ENCODE peak calls at places on chromosomes 2 and 18, in nine cellular contexts. E, H, L, O, X, J, Y, W and D are unnamed samples. For H3K27me3, the result is how much of the 10 kb centered on the place peaks cover.

GRCh38 chr2:199310654-199311275 is 147.0 kb downstream of the SATB2 start:
- DNase-seq in E (no peak), H (no peak), L (no peak), O (no peak), X (no peak), J (no peak), Y (no peak), W (no peak), D (no peak)

GRCh38 chr2:6080837-6081541 is 388.8 kb downstream of the SOX11 start:
- DNase-seq in E (no peak), H (no peak), L (no peak), O (no peak), X (no peak), J (no peak), Y (no peak), W (no peak), D (no peak)

GRCh38 chr18:46322411-46322891 is 218.3 kb downstream of the HAUS1 start:
- DNase-seq in E (no peak), H (no peak), L (no peak), O (no peak), X (no peak), J (no peak), Y (no peak), W (no peak), D (no peak)

GRCh38 chr18:75129717-75130477 is 79.0 kb downstream of the PTGR3 start:
- DNase-seq in E (no peak), H (no peak), L (peak), O (peak), X (no peak), J (no peak), Y (no peak), W (no peak), D (no peak)

GRCh38 chr18:3447035-3447894 is 2.7 kb upstream of the TGIF1 start:
- DNase-seq in E (no peak), H (peak), L (peak), O (peak), X (peak), J (peak), Y (peak), W (peak), D (no peak)

GRCh38 chr2:103506812-103507211 is 745.0 kb downstream of the TMEM182 start:
- DNase-seq in E (no peak), H (no peak), L (no peak), O (no peak), X (no peak), J (no peak), Y (no peak), W (no peak), D (no peak)

GRCh38 chr2:196449083-196449482 is 190.4 kb upstream of the CCDC150 start:
- DNase-seq in E (no peak), H (no peak), L (no peak), O (no peak), X (no peak), J (no peak), Y (no peak), W (no peak), D (no peak)

GRCh38 chr2:191401287-191401686 is 156.1 kb downstream of the MYO1B start:
- DNase-seq in E (peak), H (no peak), L (peak), O (no peak), X (no peak), J (no peak), Y (no peak), W (peak), D (no peak)

GRCh38 chr18:11154369-11154982 is 5.1 kb upstream of the PIEZO2 start:
- DNase-seq in E (peak), H (no peak), L (no peak), O (no peak), X (no peak), J (no peak), Y (no peak), W (peak), D (peak)

GRCh38 chr2:145541028-145541427 is 1021.1 kb upstream of the ZEB2 start:
- DNase-seq in E (no peak), H (no peak), L (no peak), O (no peak), X (no peak), J (no peak), Y (no peak), W (no peak), D (no peak)

GRCh38 chr2:133264951-133265949 is 303.0 kb downstream of the NCKAP5 start:
- DNase-seq in E (peak), H (peak), L (no peak), O (no peak), X (no peak), J (peak), Y (peak), W (no peak), D (no peak)

GRCh38 chr2:74221604-74222299 is 23.3 kb downstream of the MTHFD2 start:
- DNase-seq in E (no peak), H (no peak), L (no peak), O (no peak), X (no peak), J (no peak), Y (no peak), W (no peak), D (no peak)

GRCh38 chr2:219023045-219023605 is 18.2 kb downstream of the CFAP65 start:
- DNase-seq in E (no peak), H (no peak), L (no peak), O (no peak), X (no peak), J (peak), Y (no peak), W (no peak), D (no peak)

GRCh38 chr2:20674974-20675679 is 8.2 kb downstream of the GDF7 start:
- DNase-seq in E (no peak), H (peak), L (no peak), O (peak), X (no peak), J (peak), Y (peak), W (peak), D (peak)

GRCh38 chr2:64770781-64771334 is 117.1 kb upstream of the SERTAD2 start:
- DNase-seq in E (no peak), H (no peak), L (no peak), O (no peak), X (no peak), J (peak), Y (peak), W (peak), D (peak)

GRCh38 chr2:24304621-24305020 is 55.7 kb downstream of the ITSN2 start:
- DNase-seq in E (no peak), H (no peak), L (no peak), O (no peak), X (no peak), J (no peak), Y (no peak), W (peak), D (no peak)

GRCh38 chr2:227160164-227160563 is 3.8 kb downstream of the COL4A4 start:
- DNase-seq in E (no peak), H (no peak), L (no peak), O (no peak), X (no peak), J (no peak), Y (no peak), W (no peak), D (no peak)

GRCh38 chr2:3040819-3041218 is 336.8 kb downstream of the EIPR1 start:
- DNase-seq in E (no peak), H (no peak), L (no peak), O (no peak), X (no peak), J (peak), Y (peak), W (no peak), D (no peak)

GRCh38 chr2:8566155-8566670 is 115.6 kb upstream of the ID2 start:
- DNase-seq in E (no peak), H (no peak), L (no peak), O (peak), X (no peak), J (peak), Y (no peak), W (no peak), D (no peak)

GRCh38 chr18:46917108-46917807 is at the start of the genes KATNAL2 and PIAS2:
- DNase-seq in E (peak), H (peak), L (peak), O (peak), X (peak), J (peak), Y (peak), W (peak), D (no peak)

GRCh38 chr2:27943138-27943537 is 52.6 kb downstream of the BABAM2 start:
- DNase-seq in E (no peak), H (no peak), L (no peak), O (no peak), X (no peak), J (no peak), Y (no peak), W (no peak), D (no peak)
- H3K4me3 ChIP-seq in E (no peak), H (no peak), L (no peak), O (no peak), X (no peak), J (no peak), Y (no peak), W (no peak), D (no peak)

DNA sequence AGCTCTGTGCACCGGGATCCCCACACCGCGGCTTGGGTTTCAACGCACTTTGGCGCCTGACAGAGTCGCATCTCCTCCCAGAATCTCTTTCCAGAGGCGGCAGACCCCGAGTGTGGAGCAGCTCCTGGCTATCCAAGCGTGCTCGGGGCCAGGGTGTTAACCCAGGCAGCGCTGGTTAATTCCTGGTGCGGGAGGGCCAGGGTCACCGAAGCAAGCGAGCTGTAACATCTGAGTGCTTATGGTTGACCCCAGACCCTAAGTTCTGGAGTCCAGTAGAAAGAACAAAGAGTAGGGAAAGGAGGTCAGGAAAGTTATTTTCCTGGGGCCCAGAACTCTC is 566 bp upstream of the OSR1 start:
- DNase-seq in E (no peak), H (no peak), L (no peak), O (no peak), X (no peak), J (no peak), Y (no peak), W (no peak), D (no peak)
- H3K27me3 ChIP-seq in E (half or more), H (under half), L (under half), O (under half), X (half or more), J (under half), Y (under half), W (under half), D (under half)

GRCh38 chr18:34709631-34710429 is at the start of gene DTNA:
- DNase-seq in E (peak), H (no peak), L (peak), O (no peak), X (peak), J (no peak), Y (no peak), W (peak), D (peak)
- H3K4me3 ChIP-seq in E (peak), H (peak), L (peak), O (peak), X (no peak), J (peak), Y (peak), W (peak), D (peak)

DNA sequence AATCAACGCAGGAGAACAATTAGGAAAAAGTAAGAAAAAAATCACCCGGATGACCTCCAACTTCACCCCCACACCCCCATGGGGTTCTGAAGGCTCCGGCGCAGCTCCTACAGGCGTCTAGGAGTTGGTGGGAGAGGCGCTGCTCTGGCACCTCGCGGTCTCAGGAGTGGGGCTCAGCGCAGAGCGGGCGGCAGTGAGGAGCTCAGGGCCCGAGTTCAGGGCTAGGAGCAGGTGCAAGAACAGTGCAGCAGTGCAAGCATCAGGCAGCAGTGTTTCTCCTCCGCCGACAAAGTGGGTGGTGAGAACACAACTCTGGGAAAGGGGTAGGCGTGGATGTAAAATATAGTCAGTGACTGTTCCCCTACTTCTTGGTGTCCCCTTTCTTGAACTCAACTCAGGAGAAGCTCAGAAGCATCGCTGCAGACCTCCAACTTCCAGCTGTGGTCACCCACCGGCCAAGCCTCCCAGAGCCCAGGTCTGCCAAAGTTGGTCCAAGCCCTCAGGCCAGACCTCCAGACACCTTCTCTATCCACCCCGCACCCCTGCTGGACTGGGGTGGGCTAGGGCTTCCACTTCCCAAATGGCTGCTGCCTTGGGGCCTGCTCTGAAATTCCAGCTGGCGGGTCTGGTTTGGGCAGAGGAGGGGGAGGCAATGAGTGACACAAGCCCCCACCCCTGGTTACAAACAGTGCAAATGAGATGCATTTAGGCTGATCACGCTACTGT is 14.3 kb downstream of the POU3F3 start:
- DNase-seq in E (no peak), H (no peak), L (no peak), O (no peak), X (no peak), J (no peak), Y (no peak), W (no peak), D (no peak)
- H3K27me3 ChIP-seq in E (under half), H (under half), L (under half), O (half or more), X (half or more), J (under half), Y (under half), W (half or more), D (half or more)

GRCh38 chr2:44598330-44598729 is 236.6 kb downstream of the CAMKMT start:
- DNase-seq in E (no peak), H (no peak), L (no peak), O (no peak), X (no peak), J (no peak), Y (no peak), W (no peak), D (no peak)
- H3K4me3 ChIP-seq in E (no peak), H (no peak), L (no peak), O (no peak), X (no peak), J (no peak), Y (no peak), W (no peak), D (no peak)